ENCODE peak calls at places on chromosomes 12 and 14, in four cellular contexts. L, B, O and T are unnamed samples.

GRCh38 chr12:95473440-95473946 is 459 bp upstream of the METAP2 start:
- DNase-seq in L (peak; percentile 61), O (peak; percentile 48), B (no peak), T (peak; percentile 59)

GRCh38 chr12:32903318-32903717 is 6.7 kb upstream of the PKP2 start:
- DNase-seq in B (no peak), L (no peak), O (no peak), T (no peak)

GRCh38 chr14:93430889-93431670 is at the start of gene UNC79:
- DNase-seq in O (no peak), L (peak; percentile 0), B (no peak), T (peak; percentile 9)

GRCh38 chr14:104290058-104290667 is 151.8 kb downstream of the KIF26A start:
- DNase-seq in L (no peak), O (no peak), B (no peak), T (no peak)

GRCh38 chr14:100522616-100523021 is 64.6 kb downstream of the BEGAIN start:
- DNase-seq in B (no peak), L (no peak), O (no peak), T (peak; percentile 3)

GRCh38 chr12:109868182-109869051 is 11.9 kb downstream of the GLTP start:
- DNase-seq in B (no peak), L (no peak), O (no peak), T (no peak)

GRCh38 chr14:68951800-68952540 is 27.1 kb downstream of the ACTN1 start:
- DNase-seq in O (no peak), L (no peak), B (no peak), T (peak; percentile 58)

GRCh38 chr12:52004042-52004648 is 2.6 kb upstream of the TAMALIN start:
- DNase-seq in O (peak; percentile 55), B (no peak), L (peak; percentile 70), T (peak; percentile 40)

GRCh38 chr12:750356-751191 is 1.8 kb upstream of the WNK1 start:
- DNase-seq in L (no peak), B (no peak), O (no peak), T (no peak)

GRCh38 chr12:43847427-43847826 is 11.5 kb downstream of the TMEM117 start:
- DNase-seq in L (peak; percentile 27), B (no peak), O (no peak), T (no peak)

GRCh38 chr14:74571441-74571841 is 40.6 kb downstream of the LTBP2 start:
- DNase-seq in B (no peak), O (no peak), L (peak; percentile 64), T (peak; percentile 36)

DNA sequence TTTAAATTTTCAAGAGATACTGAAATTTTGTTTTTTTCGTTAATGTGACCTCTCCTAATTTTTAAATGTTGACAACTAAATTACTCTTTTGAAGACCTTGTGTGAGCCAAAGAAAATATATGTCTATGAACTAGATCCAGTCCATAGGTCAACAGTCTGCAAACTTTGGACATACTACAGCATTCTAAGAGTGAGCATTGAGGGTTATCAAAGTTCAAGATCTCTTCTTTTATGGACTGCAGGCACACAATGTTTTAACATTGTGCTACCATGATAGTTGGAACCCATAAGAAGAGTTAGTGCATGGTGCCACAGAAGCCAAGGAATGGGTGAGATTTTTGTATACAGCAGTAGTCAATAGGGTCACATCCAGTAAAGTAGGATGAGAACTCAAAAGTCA is 43.0 kb upstream of the ACSS3 start:
- DNase-seq in L (no peak), B (no peak), O (no peak), T (no peak)
- H3K27ac ChIP-seq in L (no peak overlapping the region), B (no peak overlapping the region), O (no peak overlapping the region), T (no peak overlapping the region)

GRCh38 chr12:108833355-108833733 is 24.0 kb downstream of the SSH1 start:
- DNase-seq in L (peak; percentile 62), O (no peak), B (no peak), T (peak; percentile 66)
- H3K36me3 ChIP-seq in L (peaks cover 28% of the 10 kb centered on the region), O (no peaks in the 10 kb centered on the region), B (peaks cover 16% of the 10 kb centered on the region), T (no peaks in the 10 kb centered on the region)

DNA sequence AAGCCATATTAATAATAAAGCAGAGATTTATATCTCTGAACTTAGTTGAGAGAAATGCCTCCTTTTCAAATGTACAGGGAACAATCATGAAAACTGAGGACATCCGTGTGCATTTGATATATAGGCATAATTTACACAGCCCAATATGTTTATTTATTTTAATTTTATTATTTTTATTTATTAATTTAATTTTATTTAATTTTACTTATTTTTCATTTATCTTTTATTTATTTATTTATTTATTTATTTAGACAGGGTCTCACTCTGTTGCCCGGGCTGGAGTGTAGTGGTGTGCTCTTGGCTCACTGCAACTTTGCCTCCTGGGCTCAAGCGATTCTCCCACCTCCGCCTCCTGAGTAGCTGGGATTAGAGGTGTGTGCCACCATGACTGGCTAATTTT is 8.4 kb downstream of the TCL1A start:
- DNase-seq in L (no peak), O (no peak), B (no peak), T (no peak)
- H3K27me3 ChIP-seq in L (no peaks in the 10 kb centered on the region), O (peaks cover 34% of the 10 kb centered on the region), B (no peaks in the 10 kb centered on the region), T (peaks cover 39% of the 10 kb centered on the region)

DNA sequence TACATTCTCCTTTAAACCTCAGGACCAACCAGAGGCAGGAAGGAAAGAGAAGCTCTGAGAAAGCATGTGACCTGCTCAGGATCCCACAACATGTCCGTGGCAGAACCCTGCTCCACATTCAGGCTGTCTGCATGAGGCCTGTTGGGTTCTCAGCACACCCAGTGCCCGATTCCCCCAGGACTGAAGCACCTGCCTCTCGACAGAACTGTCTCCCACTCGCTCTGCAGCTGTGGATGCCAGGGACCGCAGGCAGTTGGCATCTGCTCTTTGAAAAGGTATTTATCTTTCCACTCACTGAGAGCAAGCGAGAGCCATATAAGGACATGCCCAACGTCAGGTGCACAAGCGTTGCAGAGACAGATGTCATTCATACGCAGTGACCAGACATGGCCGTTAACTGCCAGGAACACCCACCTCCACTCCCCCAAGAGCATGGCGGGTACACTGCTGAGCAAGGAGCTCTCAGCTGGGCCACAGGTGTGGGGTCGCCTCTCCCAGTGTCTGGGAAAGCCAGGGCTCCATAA is 18.9 kb downstream of the PITPNM2 start:
- DNase-seq in B (no peak), O (peak; percentile 59), L (no peak), T (no peak)
- H3K27ac ChIP-seq in B (no peak overlapping the region), O (peak overlapping the region; percentile 70), L (no peak overlapping the region), T (peak overlapping the region; percentile 65)

GRCh38 chr14:24102357-24103048 is 8.4 kb downstream of the PCK2 start:
- DNase-seq in O (no peak), L (no peak), B (no peak), T (no peak)

GRCh38 chr14:24103451-24103850 is 9.3 kb downstream of the PCK2 start:
- DNase-seq in O (no peak), B (no peak), L (no peak), T (no peak)

GRCh38 chr14:24098927-24099813 is 5.1 kb downstream of the PCK2 start:
- DNase-seq in B (no peak), O (no peak), L (no peak), T (no peak)

GRCh38 chr14:24100197-24100981 is 6.3 kb downstream of the PCK2 start:
- DNase-seq in O (no peak), B (no peak), L (no peak), T (no peak)

GRCh38 chr14:24100982-24101494 is 6.9 kb downstream of the PCK2 start:
- DNase-seq in O (no peak), L (no peak), B (no peak), T (no peak)
- H3K36me3 ChIP-seq in O (no peaks in the 10 kb centered on the region), L (peaks cover 2% of the 10 kb centered on the region), B (peaks cover 10% of the 10 kb centered on the region), T (no peaks in the 10 kb centered on the region)

GRCh38 chr14:60324837-60325236 is 75.8 kb downstream of the PPM1A start:
- DNase-seq in L (no peak), B (no peak), O (no peak), T (no peak)
- H3K27me3 ChIP-seq in L (peaks cover 26% of the 10 kb centered on the region), B (no peaks in the 10 kb centered on the region), O (peaks cover 17% of the 10 kb centered on the region), T (peaks cover 14% of the 10 kb centered on the region)

GRCh38 chr12:39763894-39764176 is 144.2 kb upstream of the ABCD2 start:
- DNase-seq in O (no peak), L (no peak), B (no peak), T (no peak)

GRCh38 chr12:39764944-39765560 is 145.4 kb upstream of the ABCD2 start:
- DNase-seq in B (no peak), L (peak; percentile 69), O (no peak), T (no peak)

DNA sequence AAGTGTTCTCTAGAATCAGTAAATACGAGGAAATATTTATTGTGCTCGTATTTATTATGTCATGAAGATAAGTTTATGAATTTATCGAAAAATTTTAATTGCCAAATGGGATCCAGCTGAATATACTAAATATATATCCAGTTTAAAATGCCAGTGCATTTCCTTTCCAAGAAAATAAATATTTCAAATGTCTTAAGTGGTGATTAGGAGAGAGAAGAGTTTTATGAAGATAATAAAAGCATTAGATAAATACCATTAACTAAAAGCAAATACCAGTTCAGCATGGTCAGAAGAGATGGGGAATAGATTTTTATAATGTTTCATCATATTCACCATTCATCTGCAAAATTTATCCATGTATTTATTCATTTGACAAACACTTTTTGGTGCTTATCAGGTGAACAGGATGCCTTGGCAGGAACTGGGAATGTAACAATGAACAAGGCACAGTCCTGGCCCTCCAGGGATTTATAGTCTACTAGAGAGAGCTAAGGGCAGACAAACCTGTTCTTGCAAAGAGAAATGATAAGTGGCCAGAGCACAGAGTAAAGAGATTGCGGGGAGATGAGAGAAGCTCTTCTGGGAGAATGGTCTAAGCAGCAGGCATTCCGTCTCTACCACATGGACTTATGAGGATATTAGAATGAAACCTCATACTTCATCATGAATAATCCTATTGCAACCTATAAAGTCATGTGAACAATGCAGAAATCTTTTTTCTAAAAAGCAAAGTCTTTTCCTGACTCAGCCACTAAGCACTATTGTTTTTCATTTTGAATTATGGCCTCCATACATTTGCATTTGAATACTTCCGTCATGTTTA is 143.7 kb upstream of the ABCD2 start:
- DNase-seq in L (no peak), B (no peak), O (no peak), T (no peak)
- H3K27ac ChIP-seq in L (no peak overlapping the region), B (no peak overlapping the region), O (no peak overlapping the region), T (no peak overlapping the region)

GRCh38 chr12:117024961-117025480 is 74.2 kb downstream of the TESC start:
- DNase-seq in L (no peak), B (no peak), O (no peak), T (no peak)
- H3K36me3 ChIP-seq in L (peaks cover 24% of the 10 kb centered on the region), B (peaks cover 32% of the 10 kb centered on the region), O (no peaks in the 10 kb centered on the region), T (peaks cover 88% of the 10 kb centered on the region)

GRCh38 chr12:62113366-62114011 is 146.7 kb upstream of the USP15 start:
- DNase-seq in B (no peak), O (no peak), L (no peak), T (no peak)
- H3K27me3 ChIP-seq in B (no peaks in the 10 kb centered on the region), O (no peaks in the 10 kb centered on the region), L (no peaks in the 10 kb centered on the region), T (no peaks in the 10 kb centered on the region)

GRCh38 chr12:10067259-10067658 is 31.5 kb downstream of the CLEC1A start:
- DNase-seq in B (no peak), L (no peak), O (no peak), T (no peak)

GRCh38 chr12:10069099-10069498 is 29.7 kb downstream of the CLEC1A start:
- DNase-seq in B (no peak), O (no peak), L (peak; percentile 31), T (no peak)

GRCh38 chr12:10070380-10070779 is 28.4 kb downstream of the CLEC1A start:
- DNase-seq in B (no peak), L (no peak), O (no peak), T (no peak)

GRCh38 chr12:10068634-10069033 is 30.2 kb downstream of the CLEC1A start:
- DNase-seq in L (no peak), O (no peak), B (no peak), T (no peak)

GRCh38 chr12:10067942-10068341 is 30.8 kb downstream of the CLEC1A start:
- DNase-seq in O (no peak), B (no peak), L (no peak), T (peak; percentile 29)
- H3K27ac ChIP-seq in O (peak overlapping the region; percentile 56), B (no peak overlapping the region), L (no peak overlapping the region), T (peak overlapping the region; percentile 67)